ENCODE peak calls at places on chromosomes 12 and 14, in four cellular contexts. G is HepG2, F is WTC11, V is K562. J is an unnamed sample.
A peak's percentile ranks its signal among the peaks of the same experiment; 100 is the strongest.

GRCh38 chr12:44372259-44372658 is 503.9 kb downstream of the NELL2 start:
- DNase-seq in G (no peak), F (no peak), V (no peak), J (peak; percentile 7)

GRCh38 chr14:104659146-104659545 is 30.3 kb upstream of the INF2 start:
- DNase-seq in G (no peak), F (no peak), V (no peak), J (no peak)

GRCh38 chr12:45327823-45328383 is 112.0 kb downstream of the ANO6 start:
- DNase-seq in G (no peak), F (no peak), V (no peak), J (no peak)

GRCh38 chr12:98211914-98212695 is 303.3 kb upstream of the TMPO start:
- DNase-seq in G (no peak), F (no peak), V (no peak), J (no peak)

GRCh38 chr14:33788116-33788515 is 162.8 kb downstream of the EGLN3 start:
- DNase-seq in G (no peak), F (peak; percentile 19), V (no peak), J (no peak)

GRCh38 chr14:26863736-26864135 is 265.9 kb upstream of the NOVA1 start:
- DNase-seq in G (no peak), F (no peak), V (no peak), J (no peak)

GRCh38 chr14:31758941-31759340 is 197.7 kb downstream of the NUBPL start:
- DNase-seq in G (no peak), F (no peak), V (no peak), J (no peak)

GRCh38 chr12:62659457-62660295 is 193.1 kb downstream of the MON2 start:
- DNase-seq in G (no peak), F (no peak), V (no peak), J (no peak)

GRCh38 chr12:124678421-124678893 is 111.0 kb upstream of the NCOR2 start:
- DNase-seq in G (no peak), F (no peak), V (no peak), J (peak; percentile 57)

GRCh38 chr14:54967496-54967895 is 59.4 kb downstream of the WDHD1 start:
- DNase-seq in G (no peak), F (no peak), V (no peak), J (no peak)

GRCh38 chr14:93045211-93045674 is 70.5 kb downstream of the ITPK1 start:
- DNase-seq in G (peak; percentile 65), F (peak; percentile 41), V (no peak), J (no peak)

GRCh38 chr14:71247106-71247505 is 339.8 kb downstream of the PCNX1 start:
- DNase-seq in G (no peak), F (no peak), V (no peak), J (no peak)

GRCh38 chr14:37587881-37588666 is 7.0 kb downstream of the FOXA1 start:
- DNase-seq in G (peak; percentile 68), F (peak; percentile 76), V (no peak), J (no peak)

GRCh38 chr14:106318700-106319099 is 792.3 kb downstream of the TMEM121 start:
- DNase-seq in G (no peak), F (no peak), V (peak; percentile 57), J (peak; percentile 57)

GRCh38 chr12:123498126-123498825 is 35.2 kb downstream of the RILPL1 start:
- DNase-seq in G (peak; percentile 61), F (no peak), V (no peak), J (no peak)

GRCh38 chr12:103652808-103653207 is 65.7 kb downstream of the STAB2 start:
- DNase-seq in G (no peak), F (no peak), V (no peak), J (no peak)

GRCh38 chr14:75222208-75222701 is 45.8 kb upstream of the TMED10 start:
- DNase-seq in G (no peak), F (no peak), V (no peak), J (no peak)
- TF ChIP-seq FOXJ3 in G (no peak), F (no peak), V (no peak), J (no peak)

GRCh38 chr14:65038966-65039365 is 52.3 kb downstream of the FNTB start:
- DNase-seq in G (no peak), F (no peak), V (no peak), J (no peak)
- TF ChIP-seq FOXJ3 in G (no peak), F (no peak), V (no peak), J (no peak)

DNA sequence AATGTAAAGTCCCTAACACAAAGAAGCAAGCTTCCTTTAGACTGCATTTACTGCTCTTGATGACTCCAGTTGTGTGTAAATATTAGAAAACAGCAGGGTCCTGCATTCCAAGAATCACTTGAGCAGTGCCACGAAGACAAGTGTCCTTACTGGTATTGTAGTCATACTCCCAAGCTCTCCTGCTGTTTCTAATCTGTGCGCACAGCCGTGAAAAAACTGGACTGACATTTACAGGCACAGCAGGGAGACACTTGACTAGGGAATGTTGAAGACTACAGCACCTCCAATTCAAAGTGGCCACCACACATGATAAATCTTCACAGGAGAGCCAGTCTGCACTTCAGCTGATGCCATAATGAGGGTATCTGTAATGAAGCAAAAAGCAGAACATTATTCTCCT is 91.4 kb downstream of the VRK1 start:
- DNase-seq in G (no peak), F (no peak), V (no peak), J (no peak)
- TF ChIP-seq FOXJ3 in G (no peak), F (no peak), V (no peak), J (no peak)

GRCh38 chr14:53493895-53494294 is 340.8 kb upstream of the DDHD1 start:
- DNase-seq in G (no peak), F (no peak), V (no peak), J (no peak)
- TF ChIP-seq FOXJ3 in G (no peak), F (no peak), V (no peak), J (no peak)

DNA sequence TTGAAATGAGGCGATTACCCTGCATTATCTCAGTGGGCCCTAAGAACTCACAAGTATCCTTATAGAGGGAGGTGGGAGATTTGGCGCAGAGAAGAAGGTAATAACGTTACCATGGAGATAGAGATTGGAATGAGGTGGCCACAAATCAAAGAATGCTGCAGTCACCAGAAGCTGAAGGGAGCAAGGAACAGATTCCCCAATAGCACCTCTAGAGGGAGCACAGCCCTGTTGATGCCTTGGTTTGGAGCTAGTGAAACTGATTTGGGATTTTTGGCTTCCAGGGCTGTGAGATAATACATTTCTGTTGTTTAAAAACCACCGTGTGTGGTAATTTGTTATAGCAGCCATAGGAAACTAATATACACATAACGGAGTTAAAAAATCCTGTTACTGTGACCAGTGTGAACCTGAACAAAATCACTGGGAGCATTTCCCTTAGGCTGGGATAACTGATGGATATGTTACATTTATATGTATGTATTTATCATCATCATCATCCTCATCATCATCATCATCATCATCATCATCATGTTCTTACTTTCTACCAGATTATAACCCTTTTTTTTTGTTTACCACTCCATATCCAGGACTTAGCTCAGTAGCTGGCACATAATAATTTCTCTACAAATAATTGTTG is 100.3 kb downstream of the LIN7A start:
- DNase-seq in G (peak; percentile 61), F (peak; percentile 48), V (no peak), J (peak; percentile 17)
- TF ChIP-seq FOXJ3 in G (no peak), F (no peak), V (no peak), J (no peak)

GRCh38 chr12:52433501-52434095 is 573 bp downstream of the KRT75 start:
- DNase-seq in G (no peak), F (no peak), V (no peak), J (no peak)

GRCh38 chr12:52436000-52436827 is 2.0 kb upstream of the KRT75 start:
- DNase-seq in G (no peak), F (no peak), V (no peak), J (no peak)

GRCh38 chr12:52434096-52434733 is at the start of gene KRT75:
- DNase-seq in G (no peak), F (no peak), V (no peak), J (no peak)

GRCh38 chr12:52435659-52435999 is 1.5 kb upstream of the KRT75 start:
- DNase-seq in G (no peak), F (no peak), V (no peak), J (no peak)

GRCh38 chr12:52434760-52435530 is 774 bp upstream of the KRT75 start:
- DNase-seq in G (no peak), F (no peak), V (no peak), J (no peak)
- TF ChIP-seq FOXJ3 in G (no peak), F (no peak), V (no peak), J (no peak)

GRCh38 chr12:57896139-57896436 is 45.3 kb upstream of the ATP23 start:
- DNase-seq in G (no peak), F (no peak), V (no peak), J (no peak)

GRCh38 chr12:57897296-57897974 is 43.9 kb upstream of the ATP23 start:
- DNase-seq in G (no peak), F (no peak), V (no peak), J (no peak)

GRCh38 chr12:57899010-57899662 is 42.2 kb upstream of the ATP23 start:
- DNase-seq in G (no peak), F (no peak), V (no peak), J (no peak)

GRCh38 chr12:57896437-57897201 is 44.7 kb upstream of the ATP23 start:
- DNase-seq in G (no peak), F (peak; percentile 70), V (no peak), J (peak; percentile 82)

DNA sequence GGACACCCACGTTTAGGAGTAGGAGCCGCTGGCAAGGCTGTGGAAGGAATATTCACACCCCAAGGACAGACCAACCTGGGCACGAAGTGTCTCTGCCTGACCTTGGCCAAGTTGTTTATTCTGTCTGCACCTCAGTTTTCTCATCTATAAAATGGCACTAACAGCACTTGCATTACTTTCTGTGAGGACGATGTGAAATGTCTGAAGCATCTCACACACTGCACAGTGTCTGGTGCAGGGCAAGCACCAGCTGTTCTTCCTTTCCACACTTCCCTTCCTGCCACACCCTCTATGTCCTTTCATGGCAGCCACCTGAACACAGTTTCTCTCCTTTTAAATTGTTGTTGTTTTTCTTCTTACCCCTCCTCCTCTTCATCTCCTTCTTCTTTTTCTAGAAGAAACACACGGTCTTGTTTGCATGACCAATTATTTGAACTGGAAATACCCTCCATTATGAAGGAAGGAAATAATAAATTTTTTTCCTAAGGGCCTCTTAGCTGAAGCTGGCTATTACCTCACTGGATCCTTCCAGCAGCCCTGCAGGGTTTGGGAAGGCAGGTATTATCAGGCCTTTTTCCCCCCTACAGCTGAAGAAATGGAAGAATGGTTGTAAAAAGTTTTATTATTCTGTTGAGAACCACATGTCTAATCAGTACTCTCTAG is 42.9 kb upstream of the ATP23 start:
- DNase-seq in G (no peak), F (no peak), V (no peak), J (no peak)
- TF ChIP-seq FOXJ3 in G (no peak), F (no peak), V (no peak), J (no peak)

GRCh38 chr12:11718105-11718504 is 68.6 kb downstream of the ETV6 start:
- DNase-seq in G (no peak), F (no peak), V (no peak), J (no peak)
- TF ChIP-seq FOXJ3 in G (no peak), F (no peak), V (no peak), J (no peak)

DNA sequence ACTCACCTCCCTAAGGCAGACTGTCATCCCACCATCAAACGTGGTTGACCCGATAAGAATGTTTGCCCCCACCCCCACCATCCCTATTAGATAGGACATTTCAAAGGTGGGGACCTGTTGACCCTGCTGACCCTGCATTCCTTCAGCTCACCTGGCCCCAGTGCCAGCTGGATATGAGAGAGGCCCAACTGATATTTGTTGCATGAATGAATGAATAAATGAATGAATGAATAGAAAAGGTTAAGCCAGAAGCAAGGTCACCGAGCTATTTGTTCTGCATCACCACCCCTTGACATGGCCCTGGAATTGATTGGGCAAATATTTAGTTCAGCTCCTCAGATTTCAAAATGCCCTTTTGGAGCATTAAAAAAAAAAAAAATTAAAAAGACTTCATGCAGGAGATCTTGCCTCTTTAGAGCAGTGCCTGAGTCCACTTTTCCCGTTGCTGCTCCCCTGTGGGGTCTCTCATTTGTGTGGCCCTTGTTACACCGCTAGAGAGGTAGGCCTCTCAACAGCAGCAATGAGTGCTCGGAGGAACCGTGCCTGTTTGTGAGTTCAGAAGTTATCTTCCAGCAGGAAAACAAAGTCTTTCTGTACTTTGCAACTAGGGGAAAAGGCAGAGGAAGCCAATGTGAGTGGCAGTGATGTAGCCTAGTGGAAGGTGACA is 8.5 kb upstream of the SERPINA5 start:
- DNase-seq in G (peak; percentile 90), F (no peak), V (no peak), J (no peak)
- TF ChIP-seq FOXJ3 in G (peak; percentile 85), F (no peak), V (no peak), J (no peak)

J was measured in SK-N-SH.